ENCODE peak calls at places on chromosomes 5 and 9, in ten cellular contexts. R is naive thymus-derived CD4-positive, alpha-beta T cell; L is heart left ventricle; Z is HepG2; B is OCI-LY7; H is right atrium auricular region; D is IMR-90; I is CD8-positive, alpha-beta memory T cell; C is left lung; O is psoas muscle. F is an unnamed sample.

GRCh38 chr9:97564291-97565175 is 63.1 kb downstream of the TMOD1 start:
- DNase-seq in H (peak; percentile 62), Z (no peak), B (no peak), I (no peak), R (no peak), L (no peak), D (peak; percentile 78), O (peak; percentile 70), C (no peak), F (peak; percentile 76)

GRCh38 chr5:153885166-153885565 is 153.5 kb downstream of the FAM114A2 start:
- DNase-seq in B (no peak), D (no peak), R (no peak), C (no peak), I (no peak), O (no peak), L (no peak), H (no peak), Z (no peak), F (no peak)

GRCh38 chr5:67311208-67311607 is 114.6 kb upstream of the CD180 start:
- DNase-seq in I (no peak), R (no peak), H (no peak), L (no peak), D (no peak), B (no peak), C (no peak), O (no peak), Z (no peak), F (no peak)

GRCh38 chr5:44536650-44537260 is 147.5 kb upstream of the FGF10 start:
- DNase-seq in I (no peak), L (no peak), H (peak; percentile 60), Z (peak; percentile 25), R (no peak), D (peak; percentile 17), O (no peak), B (peak; percentile 31), C (no peak), F (peak; percentile 23)

GRCh38 chr9:76415731-76416130 is 21.5 kb upstream of the RFK start:
- DNase-seq in D (no peak), O (no peak), C (no peak), Z (no peak), L (no peak), I (no peak), B (no peak), R (no peak), H (no peak), F (no peak)

GRCh38 chr5:171445910-171446516 is 26.6 kb downstream of the FGF18 start:
- DNase-seq in L (no peak), B (no peak), Z (no peak), H (peak; percentile 77), I (no peak), C (peak; percentile 46), R (no peak), D (peak; percentile 83), O (peak; percentile 71), F (no peak)

GRCh38 chr9:1554123-1555045 is 460.8 kb upstream of the SMARCA2 start:
- DNase-seq in B (no peak), R (no peak), Z (no peak), I (no peak), D (no peak), O (no peak), L (no peak), C (no peak), H (no peak), F (no peak)

GRCh38 chr5:172921906-172922305 is 37.3 kb upstream of the RPL26L1 start:
- DNase-seq in Z (no peak), I (no peak), D (no peak), H (no peak), R (no peak), B (no peak), O (no peak), C (no peak), L (no peak), F (no peak)

GRCh38 chr5:473344-474192 is 30.6 kb downstream of the EXOC3 start:
- DNase-seq in B (no peak), R (no peak), H (no peak), L (no peak), C (peak; percentile 45), D (peak; percentile 34), Z (peak; percentile 27), O (peak; percentile 68), I (no peak), F (no peak)

GRCh38 chr9:133367778-133368177 is 8.1 kb downstream of the SURF4 start:
- DNase-seq in B (no peak), R (no peak), D (no peak), L (no peak), Z (no peak), O (no peak), I (no peak), C (no peak), H (no peak), F (no peak)

GRCh38 chr5:9265391-9266287 is 280.2 kb downstream of the SEMA5A start:
- DNase-seq in D (peak; percentile 99), L (peak; percentile 54), I (no peak), B (no peak), O (no peak), C (peak; percentile 56), R (no peak), H (no peak), Z (no peak), F (no peak)

GRCh38 chr5:165624547-165624946 is 2119.1 kb downstream of the MAT2B start:
- DNase-seq in H (no peak), D (no peak), O (no peak), I (no peak), B (no peak), Z (no peak), R (no peak), C (no peak), L (no peak), F (no peak)

GRCh38 chr5:165631235-165631634 is 2125.8 kb downstream of the MAT2B start:
- DNase-seq in H (no peak), Z (no peak), R (no peak), D (no peak), L (no peak), I (no peak), C (no peak), B (no peak), O (no peak), F (no peak)

GRCh38 chr5:165626161-165626560 is 2120.7 kb downstream of the MAT2B start:
- DNase-seq in Z (no peak), C (no peak), D (no peak), B (no peak), O (no peak), H (no peak), R (no peak), I (no peak), L (no peak), F (no peak)

GRCh38 chr5:165627548-165628170 is 2122.2 kb downstream of the MAT2B start:
- DNase-seq in R (no peak), L (no peak), H (no peak), I (no peak), Z (peak; percentile 70), O (no peak), B (no peak), C (no peak), D (peak; percentile 10), F (no peak)

GRCh38 chr5:165630211-165630866 is 2124.9 kb downstream of the MAT2B start:
- DNase-seq in R (no peak), L (no peak), I (no peak), Z (peak; percentile 46), B (peak; percentile 29), C (no peak), H (peak; percentile 63), O (no peak), D (peak; percentile 64), F (peak; percentile 22)
- H3K36me3 ChIP-seq in R (no peaks in the 10 kb centered on the region), L (no peaks in the 10 kb centered on the region), I (no peaks in the 10 kb centered on the region), Z (no peaks in the 10 kb centered on the region), B (no peaks in the 10 kb centered on the region), C (no peaks in the 10 kb centered on the region), H (no peaks in the 10 kb centered on the region), O (no peaks in the 10 kb centered on the region), D (no peaks in the 10 kb centered on the region), F (no peaks in the 10 kb centered on the region)

GRCh38 chr9:37497320-37497719 is 11.6 kb downstream of the POLR1E start:
- DNase-seq in B (no peak), H (no peak), D (no peak), L (no peak), R (no peak), O (no peak), C (no peak), Z (no peak), I (no peak), F (no peak)

GRCh38 chr9:37498457-37498856 is 12.7 kb downstream of the POLR1E start:
- DNase-seq in R (no peak), C (no peak), L (no peak), D (no peak), I (no peak), O (no peak), H (no peak), B (no peak), Z (no peak), F (no peak)

GRCh38 chr9:37495571-37495970 is 9.8 kb downstream of the POLR1E start:
- DNase-seq in R (no peak), C (no peak), D (no peak), L (no peak), Z (no peak), H (no peak), O (no peak), I (no peak), B (no peak), F (no peak)

GRCh38 chr9:37499297-37499696 is 13.5 kb downstream of the POLR1E start:
- DNase-seq in D (no peak), B (no peak), L (no peak), C (no peak), O (no peak), R (no peak), Z (no peak), H (no peak), I (no peak), F (no peak)

GRCh38 chr9:37496020-37496419 is 10.3 kb downstream of the POLR1E start:
- DNase-seq in C (no peak), L (no peak), R (no peak), H (no peak), O (no peak), Z (no peak), I (no peak), B (no peak), D (no peak), F (no peak)
- H3K36me3 ChIP-seq in C (no peaks in the 10 kb centered on the region), L (peaks cover 92% of the 10 kb centered on the region), R (peaks cover 6% of the 10 kb centered on the region), H (peaks cover 78% of the 10 kb centered on the region), O (peaks cover 81% of the 10 kb centered on the region), Z (peaks cover 84% of the 10 kb centered on the region), I (peaks cover 44% of the 10 kb centered on the region), B (peaks cover 98% of the 10 kb centered on the region), D (peaks cover 62% of the 10 kb centered on the region), F (peaks cover 52% of the 10 kb centered on the region)

GRCh38 chr9:132068604-132069003 is 11.1 kb downstream of the MED27 start:
- DNase-seq in I (no peak), R (no peak), Z (no peak), H (no peak), B (no peak), C (no peak), O (no peak), L (no peak), D (no peak), F (no peak)
- H3K36me3 ChIP-seq in I (peaks cover 11% of the 10 kb centered on the region), R (peaks cover 4% of the 10 kb centered on the region), Z (peaks cover 11% of the 10 kb centered on the region), H (peaks cover 13% of the 10 kb centered on the region), B (peaks cover 34% of the 10 kb centered on the region), C (no peaks in the 10 kb centered on the region), O (peaks cover 23% of the 10 kb centered on the region), L (peaks cover 18% of the 10 kb centered on the region), D (peaks cover 17% of the 10 kb centered on the region), F (peaks cover 8% of the 10 kb centered on the region)

DNA sequence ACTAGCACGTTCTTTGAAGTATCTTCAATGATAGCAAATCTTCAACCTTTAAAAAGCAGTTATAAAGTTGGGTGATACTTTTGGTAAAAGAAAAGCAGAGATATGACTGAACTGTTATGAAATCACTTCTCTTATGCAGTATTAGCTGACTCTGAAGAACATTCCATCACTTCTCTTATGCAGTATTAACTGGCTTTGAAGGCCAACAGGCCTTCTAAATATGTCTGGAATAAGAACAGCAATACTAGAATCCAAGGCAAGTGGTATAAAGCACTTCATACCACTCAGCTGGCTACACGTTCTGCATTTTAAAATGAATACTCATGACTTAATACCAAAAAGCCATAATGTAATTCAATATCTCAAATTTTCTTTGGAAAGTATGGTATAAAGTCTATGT is 17.3 kb downstream of the SKIC3 start:
- DNase-seq in B (no peak), H (no peak), C (no peak), L (no peak), R (no peak), Z (no peak), D (no peak), I (no peak), O (no peak), F (no peak)
- H3K36me3 ChIP-seq in B (peaks cover 87% of the 10 kb centered on the region), H (peaks cover 37% of the 10 kb centered on the region), C (no peaks in the 10 kb centered on the region), L (peaks cover 82% of the 10 kb centered on the region), R (peaks cover 11% of the 10 kb centered on the region), Z (peaks cover 50% of the 10 kb centered on the region), D (peaks cover 13% of the 10 kb centered on the region), I (peaks cover 11% of the 10 kb centered on the region), O (peaks cover 92% of the 10 kb centered on the region), F (peaks cover 45% of the 10 kb centered on the region)